ENCODE peak calls at places on chromosomes 13 and 19, in ten cellular contexts. Y is neural progenitor cell; I is Peyer's patch; G is dorsolateral prefrontal cortex; V is thoracic aorta; U is gastrocnemius medialis; E is pancreas; L is CD4-positive, CD25-positive, alpha-beta regulatory T cell; D is endothelial cell of umbilical vein; X is Karpas-422. M is an unnamed sample.

GRCh38 chr13:19791953-19792537 is 9.3 kb upstream of the PSPC1 start:
- DNase-seq in V (no peak), D (no peak), Y (peak; percentile 21), U (no peak), G (no peak), I (no peak), E (no peak), L (no peak), X (no peak), M (no peak)

GRCh38 chr13:28729541-28729940 is 10.8 kb upstream of the SLC46A3 start:
- DNase-seq in E (no peak), L (no peak), G (no peak), U (no peak), I (no peak), Y (no peak), X (no peak), D (no peak), V (no peak), M (no peak)

GRCh38 chr13:50901701-50902100 is 7.9 kb upstream of the RNASEH2B start:
- DNase-seq in G (no peak), U (no peak), E (no peak), L (no peak), D (no peak), I (no peak), Y (no peak), V (no peak), X (no peak), M (no peak)

GRCh38 chr13:113087923-113088690 is 17.5 kb upstream of the F7 start:
- DNase-seq in D (no peak), G (no peak), Y (no peak), I (no peak), V (no peak), E (no peak), U (no peak), L (no peak), X (no peak), M (no peak)

GRCh38 chr13:76387561-76387960 is 498.6 kb downstream of the KCTD12 start:
- DNase-seq in D (no peak), X (no peak), E (no peak), L (no peak), I (no peak), U (no peak), Y (no peak), V (no peak), G (no peak), M (no peak)

GRCh38 chr19:39557791-39558622 is 18.0 kb upstream of the EID2 start:
- DNase-seq in G (no peak), Y (no peak), L (peak; percentile 53), X (peak; percentile 59), D (no peak), U (no peak), E (no peak), I (peak; percentile 22), V (no peak), M (no peak)

GRCh38 chr19:10408511-10409291 is 5.4 kb upstream of the CDC37 start:
- DNase-seq in V (no peak), D (no peak), U (no peak), G (no peak), L (peak; percentile 80), I (peak; percentile 91), Y (no peak), X (no peak), E (no peak), M (no peak)

GRCh38 chr19:10952809-10953208 is 8.0 kb upstream of the SMARCA4 start:
- DNase-seq in V (no peak), E (no peak), I (no peak), L (no peak), G (no peak), U (no peak), Y (no peak), X (no peak), D (no peak), M (no peak)

GRCh38 chr19:56136362-56136761 is 4.7 kb upstream of the ZNF444 start:
- DNase-seq in E (no peak), Y (peak; percentile 35), L (no peak), X (no peak), V (no peak), I (no peak), U (no peak), D (no peak), G (no peak), M (no peak)

GRCh38 chr13:28337196-28338045 is 157.5 kb downstream of the FLT1 start:
- DNase-seq in X (peak; percentile 24), D (peak; percentile 97), V (no peak), L (no peak), U (no peak), I (no peak), E (no peak), G (no peak), Y (no peak), M (no peak)

DNA sequence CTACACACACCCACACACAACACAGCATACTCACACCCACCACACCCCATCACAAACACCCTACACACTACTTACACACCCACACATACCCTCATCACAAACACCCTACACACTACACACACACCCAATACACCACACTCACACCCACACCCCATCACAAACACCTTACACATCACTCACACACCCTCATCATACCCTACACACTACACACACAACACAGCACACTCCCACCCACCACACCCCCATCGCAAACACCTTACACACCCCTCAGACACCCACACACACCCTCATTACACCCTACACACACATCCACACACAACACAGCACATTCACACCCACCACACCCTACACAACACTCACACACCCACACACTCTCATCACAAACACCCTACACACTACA is 15.8 kb downstream of the PEPD start:
- DNase-seq in E (no peak), D (no peak), G (no peak), X (no peak), Y (no peak), U (no peak), L (no peak), V (no peak), I (no peak), M (no peak)
- H3K27ac ChIP-seq in E (no peak overlapping the region), D (no peak overlapping the region), G (no peak overlapping the region), X (no peak overlapping the region), Y (no peak overlapping the region), U (no peak overlapping the region), L (no peak overlapping the region), V (no peak overlapping the region), I (no peak overlapping the region), M (no peak overlapping the region)

GRCh38 chr13:44072536-44072935 is 192.8 kb downstream of the LACC1 start:
- DNase-seq in X (no peak), I (no peak), L (no peak), D (no peak), U (no peak), V (no peak), G (no peak), E (no peak), Y (no peak), M (no peak)
- H3K27ac ChIP-seq in X (no peak overlapping the region), I (no peak overlapping the region), L (no peak overlapping the region), D (no peak overlapping the region), U (no peak overlapping the region), V (no peak overlapping the region), G (no peak overlapping the region), E (no peak overlapping the region), Y (no peak overlapping the region), M (no peak overlapping the region)

DNA sequence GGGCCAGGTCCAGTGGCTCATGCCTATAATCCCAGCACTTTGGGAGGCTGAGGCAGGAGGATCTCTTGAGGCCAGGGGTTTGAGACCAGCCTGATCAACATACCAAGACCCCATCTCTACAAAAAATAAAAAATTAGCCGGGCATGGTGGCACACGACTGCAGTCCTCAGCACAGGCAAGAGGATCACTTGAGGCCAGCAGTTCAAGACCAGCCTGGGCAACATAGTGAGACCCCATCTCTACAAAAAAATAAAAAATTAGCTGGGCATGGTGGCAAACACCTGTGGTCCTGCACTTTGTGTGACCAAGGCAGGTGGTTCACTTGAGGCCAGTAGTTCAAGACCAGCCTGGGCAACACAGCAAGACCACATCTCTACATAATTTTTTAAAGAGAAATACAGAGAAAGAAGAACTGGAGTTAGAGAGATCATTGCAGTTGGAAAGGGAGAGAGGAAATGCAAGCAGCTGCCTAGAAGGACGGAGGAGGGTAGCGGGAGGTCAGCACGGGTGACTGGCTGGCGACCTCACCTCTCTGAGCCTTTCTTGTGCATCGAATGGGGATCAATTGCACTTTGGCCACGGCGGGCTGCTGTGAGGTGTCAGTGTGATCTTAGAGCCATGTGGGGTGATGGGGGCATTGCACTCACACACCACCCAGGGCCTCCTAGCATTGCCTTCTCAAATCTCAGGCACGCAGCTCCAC is 13.9 kb downstream of the BCAM start:
- DNase-seq in V (no peak), U (no peak), G (no peak), L (no peak), X (no peak), D (no peak), Y (peak; percentile 70), I (no peak), E (no peak), M (no peak)
- H3K27ac ChIP-seq in V (peak overlapping the region; percentile 87), U (peak overlapping the region; percentile 77), G (no peak overlapping the region), L (no peak overlapping the region), X (no peak overlapping the region), D (no peak overlapping the region), Y (no peak overlapping the region), I (no peak overlapping the region), E (no peak overlapping the region), M (no peak overlapping the region)

DNA sequence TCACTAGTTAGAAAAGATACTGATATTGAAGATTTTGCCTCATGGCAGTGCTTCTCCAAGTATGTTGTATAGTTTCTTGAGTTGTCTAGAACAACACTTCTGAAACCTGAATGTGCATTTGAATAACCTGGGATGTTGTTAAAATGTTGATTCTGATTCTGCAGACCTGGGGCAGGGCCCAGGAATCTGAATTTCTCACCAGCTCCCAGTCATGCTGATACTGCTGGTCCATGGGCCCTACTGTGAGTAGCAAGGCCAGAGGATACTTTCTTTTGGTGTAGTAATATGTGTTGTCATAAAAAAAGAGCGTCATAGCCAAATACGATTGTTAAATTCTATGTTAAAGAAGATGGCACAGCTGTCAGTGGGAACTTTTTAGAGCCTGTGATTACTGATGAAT is 41.6 kb upstream of the C1QTNF9 start:
- DNase-seq in X (no peak), Y (no peak), E (no peak), G (no peak), V (no peak), U (no peak), L (no peak), I (no peak), D (no peak), M (no peak)
- H3K27ac ChIP-seq in X (no peak overlapping the region), Y (no peak overlapping the region), E (no peak overlapping the region), G (peak overlapping the region; percentile 38), V (peak overlapping the region; percentile 22), U (peak overlapping the region; percentile 45), L (peak overlapping the region; percentile 96), I (peak overlapping the region; percentile 56), D (no peak overlapping the region), M (peak overlapping the region; percentile 74)

GRCh38 chr13:23889598-23890224 is 511 bp upstream of the MIPEP start:
- DNase-seq in V (no peak), E (no peak), I (no peak), U (no peak), Y (peak; percentile 46), X (peak; percentile 78), L (peak; percentile 10), D (no peak), G (no peak), M (no peak)
- H3K27ac ChIP-seq in V (peak overlapping the region; percentile 64), E (no peak overlapping the region), I (peak overlapping the region; percentile 91), U (peak overlapping the region; percentile 81), Y (no peak overlapping the region), X (peak overlapping the region; percentile 78), L (no peak overlapping the region), D (no peak overlapping the region), G (peak overlapping the region; percentile 69), M (peak overlapping the region; percentile 76)

DNA sequence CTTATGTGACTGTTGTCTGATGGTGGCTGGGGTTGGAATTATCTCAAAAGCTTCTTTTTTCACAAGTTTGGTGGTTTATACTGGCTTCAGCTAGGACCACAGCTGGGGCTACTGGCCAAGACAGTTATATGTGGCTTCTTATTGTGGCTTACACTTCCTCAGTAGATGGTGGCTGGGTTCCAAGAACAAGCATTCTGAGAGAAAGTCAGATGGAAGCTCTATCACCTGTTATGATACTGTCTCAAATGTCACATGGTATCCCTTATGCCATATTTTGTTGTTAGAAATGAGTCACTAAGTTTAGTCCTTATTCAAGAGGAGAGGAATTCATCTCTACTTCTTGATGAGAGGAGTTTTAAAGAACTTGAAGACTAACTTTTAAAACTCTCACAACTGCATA is 41.6 kb downstream of the NDFIP2 start:
- DNase-seq in Y (no peak), X (no peak), I (no peak), D (peak; percentile 44), G (no peak), V (no peak), L (peak; percentile 92), U (no peak), E (no peak), M (no peak)
- H3K27ac ChIP-seq in Y (no peak overlapping the region), X (no peak overlapping the region), I (no peak overlapping the region), D (no peak overlapping the region), G (no peak overlapping the region), V (no peak overlapping the region), L (no peak overlapping the region), U (peak overlapping the region; percentile 41), E (no peak overlapping the region), M (no peak overlapping the region)

M was measured in caudate nucleus.